ENCODE peak calls at places on chromosome X, in seven cellular contexts. O is progenitor cell of endocrine pancreas, K is cardiac muscle cell, G is endodermal cell, T is neural progenitor cell, S is Peyer's patch, I is heart left ventricle. B is an unnamed sample.

GRCh38 chrX:155877288-155877687 is 3.9 kb upstream of the VAMP7 start:
- DNase-seq in O (no peak), K (no peak), S (no peak), G (no peak), T (no peak), I (no peak), B (no peak)

GRCh38 chrX:68354869-68355628 is 78.2 kb downstream of the OPHN1 start:
- DNase-seq in K (no peak), T (no peak), G (no peak), O (no peak), I (no peak), S (no peak), B (no peak)

GRCh38 chrX:17046478-17047097 is 100.1 kb downstream of the REPS2 start:
- DNase-seq in O (peak; percentile 39), I (peak; percentile 45), K (peak; percentile 87), G (peak; percentile 88), S (no peak), T (peak; percentile 78), B (no peak)

GRCh38 chrX:129693343-129693742 is 38.6 kb upstream of the APLN start:
- DNase-seq in K (no peak), O (no peak), G (no peak), T (no peak), I (no peak), S (no peak), B (peak; percentile 65)

GRCh38 chrX:101759000-101759399 is 99.3 kb upstream of the ARMCX2 start:
- DNase-seq in I (peak; percentile 15), T (peak; percentile 75), K (peak; percentile 63), G (peak; percentile 85), S (no peak), O (no peak), B (no peak)

GRCh38 chrX:133365886-133366611 is 49.2 kb downstream of the GPC4 start:
- DNase-seq in I (no peak), S (no peak), O (no peak), T (no peak), K (no peak), G (no peak), B (no peak)

GRCh38 chrX:7146703-7147430 is 645 bp upstream of the STS start:
- DNase-seq in S (no peak), T (no peak), O (no peak), G (no peak), I (no peak), K (no peak), B (peak; percentile 75)

GRCh38 chrX:103535206-103535605 is 15.9 kb upstream of the RAB40A start:
- DNase-seq in K (no peak), I (no peak), G (no peak), S (no peak), T (no peak), O (no peak), B (no peak)

GRCh38 chrX:107857815-107858214 is 32.1 kb downstream of the MID2 start:
- DNase-seq in K (no peak), O (no peak), G (no peak), I (no peak), T (no peak), S (no peak), B (no peak)

GRCh38 chrX:111164728-111165127 is 68.7 kb downstream of the PAK3 start:
- DNase-seq in I (no peak), K (peak; percentile 27), S (no peak), T (peak; percentile 34), O (no peak), G (no peak), B (no peak)
- TF ChIP-seq CTCF in I (peak; percentile 34), K (peak; percentile 22), S (no peak), T (peak; percentile 79), O (peak; percentile 64), G (peak; percentile 85), B (peak; percentile 21)

GRCh38 chrX:153495362-153495751 is 577 bp downstream of the BGN start:
- DNase-seq in K (no peak), T (no peak), G (no peak), O (no peak), I (no peak), S (no peak), B (no peak)
- TF ChIP-seq CTCF in K (no peak), T (no peak), G (no peak), O (peak; percentile 3), I (no peak), S (no peak), B (no peak)

GRCh38 chrX:140916891-140917290 is 85.5 kb upstream of the SPANXB1 start:
- DNase-seq in S (no peak), K (no peak), T (no peak), O (no peak), I (no peak), G (no peak), B (no peak)

GRCh38 chrX:140917354-140918115 is 84.9 kb upstream of the SPANXB1 start:
- DNase-seq in O (no peak), I (no peak), T (no peak), K (no peak), S (no peak), G (no peak), B (no peak)

GRCh38 chrX:140913802-140914501 is 88.4 kb upstream of the SPANXB1 start:
- DNase-seq in S (no peak), G (no peak), T (no peak), O (no peak), I (no peak), K (no peak), B (no peak)

GRCh38 chrX:140923118-140923517 is 79.3 kb upstream of the SPANXB1 start:
- DNase-seq in S (no peak), I (no peak), K (no peak), O (no peak), T (no peak), G (no peak), B (no peak)

GRCh38 chrX:140918398-140919043 is 83.9 kb upstream of the SPANXB1 start:
- DNase-seq in I (no peak), O (no peak), G (peak; percentile 83), T (peak; percentile 73), S (no peak), K (peak; percentile 55), B (no peak)
- TF ChIP-seq CTCF in I (peak; percentile 54), O (peak; percentile 62), G (peak; percentile 86), T (peak; percentile 76), S (no peak), K (peak; percentile 57), B (peak; percentile 30)

DNA sequence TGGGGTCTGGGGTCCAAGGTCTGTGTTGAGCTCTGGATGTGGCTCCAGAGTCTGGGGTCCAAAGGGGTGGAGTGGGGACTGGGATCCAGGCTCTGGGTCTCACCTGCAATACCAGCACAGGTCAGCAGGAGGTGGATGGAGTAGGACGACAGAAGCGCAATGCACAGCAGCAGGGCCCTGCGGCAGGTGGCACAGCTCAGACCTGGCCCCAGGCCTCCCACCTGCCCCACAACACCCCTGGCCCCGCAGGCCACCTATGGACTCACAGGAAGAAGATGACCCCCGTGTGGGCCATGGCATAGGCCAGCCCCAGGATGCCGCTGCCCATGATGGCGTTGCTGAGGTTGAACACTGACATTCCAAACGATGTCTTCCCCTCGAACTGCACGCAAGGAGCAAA is 3.4 kb downstream of the SLC38A5 start:
- DNase-seq in O (no peak), K (no peak), G (peak; percentile 63), I (no peak), T (no peak), S (no peak), B (no peak)
- TF ChIP-seq CTCF in O (peak; percentile 13), K (peak; percentile 20), G (peak; percentile 57), I (no peak), T (peak; percentile 21), S (no peak), B (no peak)

DNA sequence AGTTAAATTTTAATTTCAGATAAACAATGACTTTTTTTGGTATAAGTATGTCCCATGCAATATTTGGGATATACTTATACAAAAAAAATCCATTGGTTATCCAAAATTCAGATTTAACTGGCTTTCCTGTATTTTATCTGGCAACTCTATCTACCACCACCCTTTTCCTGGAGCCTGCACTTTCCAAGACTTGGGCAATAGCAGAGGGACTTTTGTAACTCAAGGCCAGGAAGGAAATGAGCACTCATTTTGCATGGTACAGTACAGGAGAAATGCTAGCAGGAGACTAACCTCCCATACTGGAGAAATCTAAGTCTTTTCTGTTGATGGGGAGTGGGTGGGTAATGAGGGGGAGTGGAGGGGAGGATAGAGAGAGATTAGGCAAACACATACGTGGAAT is 37.7 kb upstream of the PLAC1 start:
- DNase-seq in T (no peak), I (no peak), K (no peak), S (no peak), G (no peak), O (no peak), B (no peak)
- TF ChIP-seq CTCF in T (no peak), I (no peak), K (no peak), S (no peak), G (no peak), O (no peak), B (no peak)

GRCh38 chrX:132226169-132226568 is 6.9 kb upstream of the RAP2C start:
- DNase-seq in K (no peak), G (no peak), O (no peak), S (no peak), T (no peak), I (no peak), B (no peak)
- TF ChIP-seq CTCF in K (peak; percentile 36), G (peak; percentile 85), O (peak; percentile 69), S (no peak), T (peak; percentile 51), I (peak; percentile 28), B (no peak)

GRCh38 chrX:23694606-23695005 is 27.3 kb downstream of the PRDX4 start:
- DNase-seq in K (peak; percentile 73), G (peak; percentile 76), I (peak; percentile 50), S (no peak), T (peak; percentile 76), O (peak; percentile 13), B (no peak)
- TF ChIP-seq CTCF in K (peak; percentile 36), G (peak; percentile 78), I (peak; percentile 51), S (no peak), T (peak; percentile 65), O (peak; percentile 73), B (no peak)

GRCh38 chrX:15838017-15838416 is 16.6 kb downstream of the AP1S2 start:
- DNase-seq in I (no peak), S (no peak), O (no peak), K (no peak), T (peak; percentile 39), G (peak; percentile 74), B (no peak)
- TF ChIP-seq CTCF in I (no peak), S (no peak), O (peak; percentile 40), K (no peak), T (peak; percentile 42), G (peak; percentile 72), B (no peak)